ENCODE peak calls at places on chromosomes 11 and 22, in five cellular contexts. X is esophagus muscularis mucosa, R is body of pancreas, W is transverse colon, O is stomach. L is an unnamed sample.

GRCh38 chr11:36326524-36327419 is 30.7 kb downstream of the PRR5L start:
- DNase-seq in X (peak; percentile 8), R (no peak), W (no peak), O (no peak), L (no peak)

GRCh38 chr22:47382164-47382890 is 619.9 kb downstream of the TBC1D22A start:
- DNase-seq in X (no peak), R (no peak), W (no peak), O (no peak), L (peak; percentile 34)

GRCh38 chr11:30758012-30758411 is 171.9 kb upstream of the MPPED2 start:
- DNase-seq in X (no peak), R (no peak), W (no peak), O (no peak), L (no peak)

GRCh38 chr11:44964526-44965209 is 14.0 kb upstream of the TP53I11 start:
- DNase-seq in X (no peak), R (no peak), W (no peak), O (no peak), L (no peak)

GRCh38 chr11:63508009-63508408 is 2.1 kb downstream of the LGALS12 start:
- DNase-seq in X (no peak), R (peak; percentile 82), W (no peak), O (peak; percentile 77), L (no peak)

GRCh38 chr11:102304686-102305085 is 12.6 kb upstream of the BIRC3 start:
- DNase-seq in X (no peak), R (no peak), W (no peak), O (no peak), L (no peak)

GRCh38 chr11:75565221-75565814 is 3.3 kb downstream of the SERPINH1 start:
- DNase-seq in X (no peak), R (peak; percentile 59), W (peak; percentile 47), O (no peak), L (no peak)

GRCh38 chr11:93054881-93055280 is 85.4 kb downstream of the MTNR1B start:
- DNase-seq in X (no peak), R (no peak), W (no peak), O (no peak), L (no peak)

DNA sequence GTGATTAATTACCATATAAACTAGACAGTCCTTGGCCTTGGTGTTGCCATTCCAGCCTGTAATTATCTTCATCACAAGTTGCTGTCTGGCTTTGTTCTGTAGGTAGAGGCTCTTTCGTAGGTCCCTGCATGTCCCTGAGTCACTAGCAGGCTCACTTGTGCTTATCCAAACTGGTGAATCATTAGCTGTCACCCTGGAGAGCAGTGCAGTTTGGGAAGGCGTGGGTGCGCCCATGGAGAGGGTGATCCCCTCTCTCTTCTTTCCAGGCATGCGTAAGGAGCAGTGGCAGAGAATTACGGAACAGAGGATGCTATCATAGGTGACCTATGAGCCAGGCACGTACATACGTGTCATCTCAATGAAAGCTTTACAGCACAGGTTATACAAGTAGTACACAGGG is 11.0 kb upstream of the EHF start:
- DNase-seq in X (no peak), R (no peak), W (no peak), O (no peak), L (no peak)
- H3K27ac ChIP-seq in X (no peak overlapping the region), R (no peak overlapping the region), W (no peak overlapping the region), O (no peak overlapping the region), L (no peak overlapping the region)

GRCh38 chr11:19793356-19793755 is 80.7 kb downstream of the NAV2 start:
- DNase-seq in X (no peak), R (peak; percentile 35), W (peak; percentile 66), O (peak; percentile 70), L (no peak)

GRCh38 chr11:19792510-19792909 is 79.9 kb downstream of the NAV2 start:
- DNase-seq in X (no peak), R (no peak), W (no peak), O (no peak), L (no peak)

GRCh38 chr11:19789245-19789644 is 76.6 kb downstream of the NAV2 start:
- DNase-seq in X (no peak), R (no peak), W (no peak), O (no peak), L (no peak)

GRCh38 chr11:19789840-19790710 is 77.4 kb downstream of the NAV2 start:
- DNase-seq in X (no peak), R (peak; percentile 19), W (peak; percentile 68), O (no peak), L (no peak)

GRCh38 chr11:19790831-19791552 is 78.4 kb downstream of the NAV2 start:
- DNase-seq in X (no peak), R (peak; percentile 57), W (peak; percentile 86), O (no peak), L (peak; percentile 77)
- TF ChIP-seq POLR2A in X (no peak), R (no peak), W (no peak), O (no peak), L (peak; percentile 44)

GRCh38 chr22:19720999-19721485 is 2.3 kb upstream of the GP1BB start:
- DNase-seq in X (no peak), R (no peak), W (no peak), O (no peak), L (no peak)

GRCh38 chr22:19720150-19720827 is 3.0 kb upstream of the GP1BB start:
- DNase-seq in X (no peak), R (no peak), W (no peak), O (no peak), L (no peak)

GRCh38 chr22:19722915-19723164 is 499 bp upstream of the GP1BB start:
- DNase-seq in X (no peak), R (no peak), W (no peak), O (no peak), L (no peak)

GRCh38 chr22:19722175-19722914 is 994 bp upstream of the GP1BB start:
- DNase-seq in X (no peak), R (no peak), W (no peak), O (no peak), L (no peak)

GRCh38 chr22:19721486-19722172 is 1.7 kb upstream of the GP1BB start:
- DNase-seq in X (no peak), R (no peak), W (no peak), O (no peak), L (no peak)
- H3K4me3 ChIP-seq in X (no peak overlapping the region), R (no peak overlapping the region), W (no peak overlapping the region), O (no peak overlapping the region), L (no peak overlapping the region)

DNA sequence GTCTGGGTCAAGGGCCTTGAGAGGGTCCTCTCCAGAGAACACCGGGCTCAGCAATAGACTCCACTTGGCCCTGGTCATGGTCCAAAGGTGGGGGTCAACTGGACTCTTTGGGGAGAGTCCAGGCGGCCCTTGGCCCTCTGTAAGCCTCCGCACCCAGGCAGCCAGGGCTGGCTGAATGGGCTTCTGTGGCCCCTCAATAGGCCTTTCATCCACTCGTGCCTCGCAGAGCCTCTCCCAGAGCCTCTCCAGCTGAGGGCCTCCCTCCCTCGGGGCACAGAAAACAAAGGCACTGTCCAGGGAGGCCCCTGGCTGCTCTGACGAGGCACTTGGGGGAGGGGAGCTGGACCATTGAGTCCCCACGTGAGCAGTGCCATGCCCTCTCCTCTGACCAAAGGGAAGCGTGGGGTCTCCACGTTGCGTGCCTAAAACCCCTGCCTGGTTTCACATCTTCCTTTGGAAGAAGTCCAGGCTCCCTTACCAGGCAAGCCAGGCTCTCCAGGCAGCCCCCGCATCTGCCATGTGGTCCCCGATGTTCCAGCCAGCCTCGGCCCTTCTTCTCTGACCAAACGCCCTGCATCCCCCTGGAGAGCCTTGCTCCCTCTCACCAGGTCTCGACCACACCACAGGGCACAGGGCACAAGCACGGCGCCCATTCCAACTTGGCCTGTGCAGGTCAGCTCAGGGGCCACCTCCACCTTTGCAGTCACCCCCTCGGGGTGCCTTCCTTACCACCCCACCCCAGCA is 15.5 kb downstream of the KIAA0930 start:
- DNase-seq in X (no peak), R (no peak), W (no peak), O (no peak), L (no peak)
- H3K27ac ChIP-seq in X (peak overlapping the region; percentile 25), R (no peak overlapping the region), W (no peak overlapping the region), O (peak overlapping the region; percentile 72), L (no peak overlapping the region)

DNA sequence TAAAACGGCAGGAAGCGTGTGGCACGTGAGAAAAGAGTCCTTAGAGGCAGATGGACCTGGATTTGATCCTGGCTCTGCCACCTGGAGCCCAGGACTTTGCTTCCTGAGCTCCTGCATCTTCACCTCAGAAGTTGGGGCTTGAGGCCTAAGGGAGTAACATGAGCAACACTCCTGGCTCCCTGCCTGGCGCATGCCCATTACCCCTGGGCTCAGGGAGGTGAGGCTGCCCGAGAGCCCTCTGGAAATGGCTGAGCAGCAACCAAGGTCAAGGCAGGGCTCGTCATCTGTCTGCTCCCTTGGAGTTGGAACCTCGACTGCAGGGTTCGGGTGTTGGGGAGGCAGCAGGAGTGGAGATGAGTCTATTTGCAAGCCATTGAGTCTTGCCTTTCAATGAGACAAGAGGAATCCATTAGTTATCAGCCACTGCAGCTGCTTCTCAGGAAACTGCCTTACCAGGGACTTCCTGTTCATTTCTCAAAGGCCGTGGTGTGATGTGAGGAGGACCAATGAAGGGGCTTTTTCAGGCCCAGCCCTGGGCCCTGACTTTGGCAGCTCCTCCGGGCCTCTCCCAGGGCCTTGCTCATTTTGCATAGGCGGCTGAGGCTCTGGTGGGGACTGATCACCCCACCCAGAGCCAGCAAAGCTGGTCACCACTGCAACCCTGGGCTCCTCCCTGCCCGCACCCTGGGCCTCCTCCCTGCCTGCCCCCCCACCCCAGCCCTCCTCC is 6.3 kb downstream of the FADS2 start:
- DNase-seq in X (peak; percentile 93), R (peak; percentile 40), W (no peak), O (no peak), L (peak; percentile 22)
- TF ChIP-seq POLR2A in X (no peak), R (no peak), W (no peak), O (no peak), L (no peak)

GRCh38 chr22:50185384-50186087 is at the start of gene TRABD:
- DNase-seq in X (peak; percentile 98), R (peak; percentile 92), W (peak; percentile 93), O (peak; percentile 92), L (peak; percentile 95)

GRCh38 chr22:50184541-50185383 is 951 bp upstream of the TRABD start:
- DNase-seq in X (no peak), R (no peak), W (no peak), O (no peak), L (no peak)

GRCh38 chr22:50182176-50183081 is 3.3 kb upstream of the TRABD start:
- DNase-seq in X (no peak), R (peak; percentile 89), W (peak; percentile 66), O (peak; percentile 87), L (no peak)

GRCh38 chr22:50184004-50184461 is 1.7 kb upstream of the TRABD start:
- DNase-seq in X (peak; percentile 95), R (peak; percentile 87), W (peak; percentile 75), O (peak; percentile 90), L (no peak)

DNA sequence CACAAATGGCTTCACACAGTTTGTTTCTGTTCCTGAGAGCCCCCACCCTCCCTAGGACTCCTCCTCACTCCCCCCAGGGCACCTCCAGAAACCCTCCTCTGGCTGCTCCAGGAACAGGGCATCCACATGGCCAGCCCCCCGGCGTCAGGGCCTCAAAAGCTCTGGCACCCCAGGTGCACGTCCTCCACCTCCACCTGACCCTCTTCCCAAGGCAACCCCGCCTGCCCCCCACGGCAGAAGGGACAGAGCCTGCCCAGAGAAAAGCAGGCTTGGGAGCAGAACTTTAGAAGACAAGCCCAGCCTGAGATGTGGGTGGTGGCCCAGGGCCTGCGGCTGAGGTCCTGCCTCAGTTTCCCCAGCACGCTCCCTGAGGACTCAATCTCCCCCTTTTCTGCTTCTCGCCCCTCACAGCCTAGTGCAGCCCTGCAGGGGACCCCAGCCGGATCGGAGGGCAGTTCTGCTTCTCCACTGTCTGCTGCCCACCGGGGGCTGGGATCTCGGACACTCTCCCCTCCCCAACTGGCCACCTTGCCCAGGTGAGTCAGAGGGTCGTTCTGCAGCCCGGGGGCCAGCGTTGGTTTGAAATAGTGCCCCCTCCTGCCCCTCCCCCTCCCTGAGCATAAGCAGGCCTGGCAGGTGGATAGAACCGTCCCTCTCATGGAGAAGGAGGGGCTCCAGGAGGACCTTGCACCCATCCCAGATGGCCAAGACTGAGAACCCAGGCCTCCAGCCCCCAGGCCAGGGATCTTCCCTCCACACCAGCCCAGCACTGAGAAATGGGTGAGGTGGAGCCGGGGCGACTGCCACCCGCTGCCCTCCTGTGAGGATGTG is 2.4 kb upstream of the TRABD start:
- DNase-seq in X (no peak), R (no peak), W (no peak), O (no peak), L (no peak)
- H3K4me3 ChIP-seq in X (no peak overlapping the region), R (no peak overlapping the region), W (no peak overlapping the region), O (no peak overlapping the region), L (no peak overlapping the region)

L was measured in Peyer's patch.